ENCODE peak calls at places on chromosomes 16 and 17, in six cellular contexts. F is astrocyte of the spinal cord, L is adrenal gland, M is fibroblast of villous mesenchyme, T is epithelial cell of proximal tubule, Y is progenitor cell of endocrine pancreas. Q is an unnamed sample.

GRCh38 chr16:89471225-89471624 is 19.1 kb downstream of the ANKRD11 start:
- DNase-seq in T (no peak), F (peak), M (peak), L (no peak), Y (no peak), Q (no peak)

GRCh38 chr17:38908676-38909181 is 16.7 kb upstream of the LASP1NB start:
- DNase-seq in M (no peak), T (no peak), Y (no peak), F (no peak), L (no peak), Q (no peak)

GRCh38 chr17:7354262-7354781 is 634 bp upstream of the TMEM95 start:
- DNase-seq in T (no peak), L (no peak), M (peak), F (peak), Y (no peak), Q (no peak)

GRCh38 chr16:83215417-83216001 is 588.7 kb downstream of the CDH13 start:
- DNase-seq in T (no peak), M (peak), F (peak), L (no peak), Y (peak), Q (no peak)

GRCh38 chr16:23784811-23785447 is 30.1 kb downstream of the CHP2 start:
- DNase-seq in T (no peak), Y (no peak), L (no peak), F (no peak), M (peak), Q (no peak)

GRCh38 chr17:66763056-66763455 is 71.9 kb upstream of the CACNG5 start:
- DNase-seq in M (no peak), F (no peak), T (no peak), Y (no peak), L (no peak), Q (no peak)

GRCh38 chr16:49543315-49543946 is 169.8 kb downstream of the C16orf78 start:
- DNase-seq in T (no peak), L (no peak), F (no peak), M (no peak), Y (no peak), Q (no peak)

GRCh38 chr16:70252355-70252988 is 732 bp upstream of the EXOSC6 start:
- DNase-seq in T (no peak), L (peak), F (no peak), M (peak), Y (no peak), Q (no peak)

GRCh38 chr17:17626840-17627239 is 35.3 kb upstream of the PEMT start:
- DNase-seq in Y (no peak), F (no peak), M (no peak), L (no peak), T (no peak), Q (no peak)

GRCh38 chr17:35244345-35245195 is 1.7 kb downstream of the SLFN5 start:
- DNase-seq in Y (no peak), F (peak), L (peak), T (peak), M (peak), Q (no peak)

GRCh38 chr17:5506307-5506706 is 19.9 kb downstream of the MIS12 start:
- DNase-seq in L (no peak), Y (no peak), M (no peak), F (no peak), T (no peak), Q (no peak)

GRCh38 chr17:14792751-14793150 is 472.4 kb downstream of the PMP22 start:
- DNase-seq in T (no peak), F (peak), L (no peak), M (peak), Y (no peak), Q (no peak)

GRCh38 chr16:70418274-70418992 is 20.5 kb downstream of the ST3GAL2 start:
- DNase-seq in F (no peak), Y (no peak), M (no peak), L (no peak), T (no peak), Q (no peak)

GRCh38 chr17:7281074-7281952 is at the start of gene SLC2A4:
- DNase-seq in L (peak), Y (peak), T (no peak), F (peak), M (peak), Q (peak)

GRCh38 chr17:57667461-57667923 is 77.6 kb downstream of the CCDC182 start:
- DNase-seq in F (no peak), L (peak), M (no peak), T (no peak), Y (no peak), Q (peak)

GRCh38 chr16:57591870-57592485 is 36.5 kb upstream of the ADGRG1 start:
- DNase-seq in F (no peak), M (no peak), T (no peak), L (no peak), Y (no peak), Q (no peak)

GRCh38 chr17:75738218-75738802 is 17.1 kb downstream of the ITGB4 start:
- DNase-seq in F (no peak), M (no peak), T (no peak), Y (no peak), L (no peak), Q (no peak)

GRCh38 chr16:84462296-84463210 is 41.9 kb downstream of the MEAK7 start:
- DNase-seq in M (no peak), Y (peak), L (no peak), F (no peak), T (no peak), Q (no peak)

GRCh38 chr16:48524348-48525200 is 85.4 kb downstream of the N4BP1 start:
- DNase-seq in T (no peak), F (no peak), M (no peak), Y (no peak), L (no peak), Q (no peak)

GRCh38 chr16:28623172-28623711 is 13.4 kb upstream of the SULT1A1 start:
- DNase-seq in M (no peak), T (no peak), F (peak), L (peak), Y (no peak), Q (no peak)

GRCh38 chr16:79651363-79651762 is 50.8 kb upstream of the MAF start:
- DNase-seq in Y (no peak), T (peak), F (peak), L (peak), M (peak), Q (no peak)

GRCh38 chr17:57567278-57567677 is 177.8 kb downstream of the CCDC182 start:
- DNase-seq in L (peak), F (no peak), T (no peak), Y (no peak), M (no peak), Q (no peak)

GRCh38 chr17:62966426-62967110 is 533 bp downstream of the TANC2 start:
- DNase-seq in F (no peak), T (no peak), Y (no peak), L (no peak), M (peak), Q (peak)

GRCh38 chr17:50056217-50056960 is 479 bp downstream of the ITGA3 start:
- DNase-seq in T (no peak), Y (peak), M (peak), L (peak), F (peak), Q (peak)

GRCh38 chr16:66728804-66729203 is 22.6 kb downstream of the DYNC1LI2 start:
- DNase-seq in L (no peak), F (no peak), Y (no peak), M (no peak), T (no peak), Q (no peak)

GRCh38 chr17:75270218-75270965 is 639 bp downstream of the MIF4GD start:
- DNase-seq in Y (peak), T (no peak), F (peak), L (peak), M (peak), Q (peak)

GRCh38 chr17:74785096-74785980 is 9.2 kb upstream of the NAT9 start:
- DNase-seq in Y (no peak), M (no peak), L (no peak), F (no peak), T (no peak), Q (no peak)

GRCh38 chr16:84967828-84968227 is 43.5 kb downstream of the ZDHHC7 start:
- DNase-seq in M (peak), T (no peak), F (no peak), L (no peak), Y (no peak), Q (peak)

GRCh38 chr16:47477680-47478079 is 16.5 kb downstream of the PHKB start:
- DNase-seq in L (no peak), M (peak), Y (no peak), T (no peak), F (peak), Q (no peak)

GRCh38 chr17:19019041-19019941 is 14.7 kb upstream of the FAM83G start:
- DNase-seq in Y (no peak), T (no peak), F (no peak), L (no peak), M (no peak), Q (no peak)

GRCh38 chr16:89958068-89958467 is 9.5 kb downstream of the DEF8 start:
- DNase-seq in L (peak), Y (no peak), T (no peak), F (peak), M (peak), Q (no peak)

GRCh38 chr17:63956296-63956920 is 16.3 kb downstream of the SCN4A start:
- DNase-seq in F (peak), T (no peak), L (peak), M (peak), Y (no peak), Q (no peak)

GRCh38 chr16:15983898-15984297 is 34.5 kb downstream of the ABCC1 start:
- DNase-seq in T (no peak), L (no peak), Y (no peak), M (peak), F (peak), Q (no peak)

GRCh38 chr17:57363998-57364645 is 107.8 kb downstream of the MSI2 start:
- DNase-seq in M (no peak), F (peak), T (no peak), Y (no peak), L (peak), Q (no peak)

DNA sequence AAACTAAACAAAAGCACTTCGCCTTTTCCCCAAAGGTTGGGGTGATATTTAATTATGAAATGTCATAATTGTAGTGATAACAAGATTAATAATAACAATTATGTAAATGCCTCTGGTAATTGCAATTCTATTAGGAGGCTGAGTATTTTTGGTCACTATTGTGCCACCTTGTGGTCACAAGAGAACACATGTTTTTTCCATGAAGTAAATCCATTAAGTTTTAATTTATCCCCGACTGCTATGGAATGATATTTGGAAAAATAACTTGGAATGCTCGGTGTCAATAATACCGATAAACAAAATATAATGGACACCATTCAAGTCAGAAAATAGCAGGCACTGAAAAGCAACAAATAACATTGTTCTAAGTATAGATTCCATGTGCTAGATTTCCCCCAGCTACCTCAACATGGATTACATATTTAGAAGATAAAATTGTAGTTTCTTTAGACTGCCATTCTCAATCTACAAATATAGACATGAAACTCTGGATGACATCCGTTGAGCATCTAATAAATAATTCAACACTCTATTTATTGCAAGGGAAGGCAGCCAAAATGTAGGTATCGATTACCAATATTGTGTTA is 25.0 kb upstream of the KCNJ2 start:
- DNase-seq in M (peak), L (no peak), Y (no peak), F (peak), T (no peak), Q (no peak)
- TF ChIP-seq CTCF in M (peak), L (peak), Y (peak), F (peak), T (peak), Q (peak)

GRCh38 chr16:693766-694165 is 3.6 kb upstream of the WDR24 start:
- DNase-seq in M (no peak), F (no peak), L (no peak), Y (no peak), T (no peak), Q (no peak)
- TF ChIP-seq CTCF in M (no peak), F (no peak), L (no peak), Y (no peak), T (no peak), Q (no peak)

GRCh38 chr16:87392823-87393679 is 915 bp downstream of the MAP1LC3B start:
- DNase-seq in M (peak), Y (peak), T (no peak), L (peak), F (peak), Q (peak)
- TF ChIP-seq CTCF in M (no peak), Y (peak), T (peak), L (no peak), F (peak), Q (no peak)

GRCh38 chr17:47830991-47831933 is at the start of the genes LRRC46 and MRPL10:
- DNase-seq in L (peak), F (peak), Y (peak), M (peak), T (peak), Q (peak)
- TF ChIP-seq CTCF in L (no peak), F (peak), Y (peak), M (peak), T (peak), Q (no peak)

DNA sequence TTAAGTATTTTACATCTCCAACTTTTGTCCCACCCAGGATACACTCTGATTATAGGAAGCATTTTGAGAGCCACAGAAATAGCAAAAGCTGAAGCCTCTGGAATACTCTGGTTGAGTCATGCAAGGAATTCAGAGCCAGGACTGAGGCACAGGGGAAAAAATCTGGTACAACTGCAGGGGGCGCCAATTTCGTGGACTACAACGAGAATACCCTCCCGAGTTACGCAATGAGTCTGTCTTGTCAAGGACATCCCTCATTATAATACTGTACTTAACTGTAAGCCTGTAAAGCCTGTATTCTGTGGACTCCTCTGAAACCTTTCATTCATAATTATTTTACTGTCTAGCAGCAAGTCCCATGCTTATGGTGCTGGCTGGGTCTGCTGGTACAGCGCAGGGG is 7.8 kb downstream of the HOXB1 start:
- DNase-seq in L (no peak), T (no peak), M (no peak), F (no peak), Y (no peak), Q (no peak)
- TF ChIP-seq CTCF in L (no peak), T (peak), M (peak), F (peak), Y (peak), Q (no peak)

GRCh38 chr17:81039854-81040758 is 5.2 kb downstream of the BAIAP2 start:
- DNase-seq in M (peak), L (no peak), Y (no peak), F (peak), T (no peak), Q (no peak)

GRCh38 chr17:81043319-81043724 is 8.4 kb downstream of the BAIAP2 start:
- DNase-seq in M (no peak), L (no peak), T (no peak), Y (no peak), F (no peak), Q (no peak)

GRCh38 chr17:81039096-81039495 is 4.1 kb downstream of the BAIAP2 start:
- DNase-seq in F (no peak), L (no peak), Y (no peak), T (no peak), M (no peak), Q (no peak)

GRCh38 chr17:81042606-81043005 is 7.7 kb downstream of the BAIAP2 start:
- DNase-seq in M (no peak), L (no peak), F (no peak), Y (no peak), T (no peak), Q (no peak)

DNA sequence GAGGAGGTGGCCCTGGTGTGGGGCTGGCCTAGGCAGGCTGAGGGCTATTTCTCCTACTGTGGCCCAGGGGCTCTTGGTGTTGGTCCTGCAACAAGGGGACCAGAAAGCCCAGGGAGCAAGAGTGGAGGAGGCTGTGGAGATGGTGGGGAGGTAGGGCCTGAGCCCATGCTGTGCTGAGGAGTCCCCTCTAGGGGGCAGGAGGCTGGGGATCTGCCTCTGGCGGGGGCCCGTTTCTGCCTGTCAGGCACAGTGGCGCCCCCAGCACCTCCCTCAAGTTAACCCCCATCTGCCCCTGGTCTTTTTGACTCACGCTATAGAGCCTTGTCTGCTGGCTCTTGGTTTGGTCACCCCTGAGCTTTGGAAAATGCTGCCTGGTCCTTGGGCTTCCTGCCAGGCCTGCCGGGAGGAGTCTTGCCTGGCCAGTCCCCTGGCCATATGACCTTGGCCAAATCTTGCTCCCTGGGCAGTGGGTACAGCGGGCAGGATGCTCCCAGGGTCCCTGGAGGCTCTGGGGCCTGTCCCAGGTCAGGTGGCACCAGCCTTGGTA is 5.9 kb downstream of the BAIAP2 start:
- DNase-seq in Y (no peak), L (no peak), F (no peak), M (no peak), T (no peak), Q (no peak)
- TF ChIP-seq CTCF in Y (peak), L (no peak), F (peak), M (peak), T (peak), Q (peak)

DNA sequence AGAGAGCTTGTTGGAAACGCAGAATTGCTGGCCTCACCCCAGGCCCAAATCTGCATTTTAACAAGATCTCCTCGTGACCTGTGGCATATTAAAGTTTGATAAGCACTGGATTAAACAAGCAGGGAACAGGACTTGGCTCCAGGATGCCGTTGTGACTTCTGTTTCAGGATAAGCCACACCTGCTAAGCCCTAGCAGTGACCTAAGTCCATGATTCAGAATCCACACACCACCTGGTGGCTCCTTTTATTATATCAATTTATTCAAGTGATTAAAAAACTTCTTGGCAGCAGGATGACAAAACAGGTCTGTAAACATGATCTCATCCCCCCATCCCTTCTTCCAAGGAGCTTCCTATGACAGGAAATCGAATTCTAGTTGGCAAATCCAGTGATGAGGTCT is 9.1 kb downstream of the NAGPA start:
- DNase-seq in M (no peak), F (peak), Y (no peak), T (no peak), L (no peak), Q (no peak)
- TF ChIP-seq CTCF in M (no peak), F (no peak), Y (no peak), T (peak), L (no peak), Q (peak)

GRCh38 chr16:59195242-59195641 is 461.1 kb upstream of the GOT2 start:
- DNase-seq in M (no peak), T (no peak), F (no peak), L (no peak), Y (no peak), Q (no peak)

GRCh38 chr16:59198487-59198886 is 464.4 kb upstream of the GOT2 start:
- DNase-seq in L (no peak), M (no peak), T (no peak), Y (no peak), F (no peak), Q (no peak)

GRCh38 chr16:59188029-59188428 is 453.9 kb upstream of the GOT2 start:
- DNase-seq in T (no peak), M (no peak), L (no peak), F (no peak), Y (no peak), Q (no peak)

GRCh38 chr16:59192551-59193199 is 458.6 kb upstream of the GOT2 start:
- DNase-seq in M (no peak), F (peak), Y (no peak), L (peak), T (no peak), Q (no peak)
- TF ChIP-seq CTCF in M (no peak), F (peak), Y (peak), L (peak), T (peak), Q (peak)

DNA sequence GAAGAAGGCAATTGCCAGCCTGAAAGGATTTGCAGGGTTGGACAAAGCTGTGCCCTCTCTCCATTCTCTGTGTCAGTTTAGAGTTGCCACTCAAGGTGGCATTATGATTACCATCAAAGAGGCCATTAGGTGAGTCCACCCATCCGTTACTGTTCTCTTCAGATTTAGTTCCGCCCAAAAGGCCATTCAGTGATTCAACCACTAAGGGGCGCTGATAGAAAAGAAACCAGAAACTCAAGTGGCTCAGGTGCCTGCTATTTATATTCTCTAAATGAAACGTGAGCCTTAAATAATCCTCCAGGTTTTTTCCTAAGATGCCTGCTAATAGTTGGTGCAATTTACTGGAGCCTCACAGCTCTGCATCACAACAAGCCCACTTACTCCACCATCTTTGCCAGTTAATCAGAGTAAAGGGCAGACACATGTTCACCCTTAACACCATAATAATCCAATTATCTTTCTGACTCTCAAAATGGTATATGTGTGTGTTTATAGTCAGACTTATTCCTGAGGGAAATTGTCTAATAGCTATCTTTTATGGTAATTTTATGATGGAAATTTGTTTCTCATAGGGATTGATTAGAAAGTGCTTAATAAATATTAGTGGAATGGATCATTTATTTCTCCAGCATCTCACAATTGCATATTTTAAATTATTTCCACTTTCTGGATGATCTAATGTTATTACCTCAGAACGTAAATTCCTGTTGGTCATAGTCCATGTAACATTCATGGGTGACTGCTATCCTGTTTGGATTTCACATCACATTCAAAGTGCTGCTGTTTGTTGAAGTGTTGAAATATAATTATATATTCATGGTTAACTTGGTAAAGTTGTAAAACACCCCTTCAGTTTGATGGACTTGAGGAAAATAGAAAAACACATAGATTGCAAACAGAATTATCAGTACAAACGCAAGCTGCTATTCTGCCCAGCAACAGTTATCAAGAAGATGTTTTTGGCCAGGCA is 59.3 kb downstream of the TANGO6 start:
- DNase-seq in L (peak), M (peak), T (no peak), F (peak), Y (peak), Q (no peak)
- TF ChIP-seq CTCF in L (peak), M (peak), T (peak), F (peak), Y (peak), Q (peak)